ENCODE peak calls at places on chromosomes 7 and 10, in eight cellular contexts. I, H, N, T, S, W, Z and E are unnamed samples. For H3K27me3, the result is how much of the 10 kb centered on the place peaks cover.

GRCh38 chr10:91653214-91653875 is 20.5 kb upstream of the PPP1R3C start:
- DNase-seq in W (no peak), I (no peak), Z (no peak), H (no peak), T (no peak), S (no peak), N (peak), E (no peak)

GRCh38 chr10:91144961-91145360 is 75.5 kb upstream of the PCGF5 start:
- DNase-seq in W (no peak), T (no peak), N (no peak), H (no peak), Z (no peak), S (no peak), I (no peak), E (no peak)

GRCh38 chr7:73865738-73866445 is 4.9 kb downstream of the TMEM270 start:
- DNase-seq in T (no peak), H (no peak), I (no peak), N (peak), Z (peak), S (no peak), W (no peak), E (no peak)

GRCh38 chr10:1333981-1334380 is 277.8 kb downstream of the WDR37 start:
- DNase-seq in N (no peak), W (no peak), Z (no peak), I (no peak), T (no peak), H (no peak), S (no peak), E (no peak)

GRCh38 chr10:112955736-112956421 is 5.8 kb downstream of the TCF7L2 start:
- DNase-seq in T (no peak), H (no peak), S (no peak), I (no peak), Z (peak), N (peak), W (no peak), E (no peak)

GRCh38 chr10:96025566-96025965 is 17.8 kb upstream of the CCNJ start:
- DNase-seq in S (no peak), W (no peak), H (no peak), Z (no peak), I (no peak), T (no peak), N (peak), E (no peak)

GRCh38 chr7:2403718-2404648 is 572 bp downstream of the CHST12 start:
- DNase-seq in H (peak), W (peak), N (peak), I (peak), T (peak), Z (no peak), S (no peak), E (no peak)

GRCh38 chr7:2612445-2613112 is 19.2 kb upstream of the TTYH3 start:
- DNase-seq in W (no peak), Z (no peak), T (no peak), S (no peak), H (no peak), N (no peak), I (no peak), E (no peak)

GRCh38 chr10:77724820-77725219 is 87.2 kb upstream of the KCNMA1 start:
- DNase-seq in Z (no peak), S (no peak), H (no peak), T (no peak), N (no peak), I (no peak), W (no peak), E (no peak)

GRCh38 chr7:129889133-129889854 is 63.5 kb downstream of the UBE2H start:
- DNase-seq in W (no peak), S (no peak), N (no peak), T (no peak), I (no peak), Z (no peak), H (no peak), E (no peak)

GRCh38 chr10:128489324-128490247 is 363.4 kb upstream of the MKI67 start:
- DNase-seq in S (no peak), H (no peak), W (peak), Z (no peak), T (no peak), I (no peak), N (no peak), E (no peak)

GRCh38 chr7:23604296-23604640 is 7.1 kb downstream of the CCDC126 start:
- DNase-seq in W (no peak), I (no peak), T (no peak), H (no peak), Z (no peak), N (no peak), S (no peak), E (no peak)
- H3K27me3 ChIP-seq in W (under half), I (under half), T (under half), H (under half), Z (under half), N (under half), S (under half), E (under half)

GRCh38 chr7:32611201-32611691 is 116.0 kb downstream of the AVL9 start:
- DNase-seq in H (no peak), S (no peak), I (no peak), W (no peak), T (no peak), Z (no peak), N (no peak), E (no peak)
- H3K27ac ChIP-seq in H (no peak), S (peak), I (no peak), W (peak), T (no peak), Z (no peak), N (no peak), E (no peak)

GRCh38 chr10:101120884-101121660 is 10.0 kb upstream of the TLX1 start:
- DNase-seq in H (no peak), S (no peak), W (no peak), T (no peak), Z (no peak), N (no peak), I (no peak), E (peak)
- H3K27me3 ChIP-seq in H (under half), S (half or more), W (half or more), T (under half), Z (under half), N (under half), I (half or more), E (under half)

DNA sequence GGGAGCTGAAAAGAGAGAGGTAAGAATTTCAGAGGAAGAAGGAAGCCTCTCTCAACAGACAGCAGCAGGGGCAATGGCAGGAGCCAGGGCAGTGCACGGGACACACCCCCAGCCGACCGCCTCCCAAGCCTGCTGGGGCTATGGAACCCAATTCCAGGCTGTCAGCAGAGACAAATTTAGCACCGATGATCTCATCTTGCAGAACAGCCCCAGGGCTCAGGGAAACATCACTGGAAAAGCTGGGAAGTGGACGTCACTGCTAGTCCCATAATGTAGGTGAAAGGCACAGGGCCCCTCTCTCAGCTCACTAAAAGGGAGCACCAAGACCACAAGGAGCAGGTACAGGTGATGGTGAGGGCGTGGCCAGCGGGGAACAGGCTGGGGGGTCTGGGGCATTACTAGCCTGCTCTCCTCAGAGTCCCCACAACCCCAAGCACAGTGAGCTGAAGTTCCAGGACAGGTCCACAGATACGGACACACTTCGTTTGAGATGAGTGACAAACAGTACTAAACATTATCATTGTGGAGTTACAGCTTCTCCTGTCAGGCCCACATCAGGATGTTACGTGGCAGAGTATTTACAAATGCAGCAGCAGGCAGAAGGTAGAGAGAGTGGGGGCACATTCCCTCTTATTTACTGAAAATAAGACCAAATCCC is 103.7 kb downstream of the PLXNA4 start:
- DNase-seq in W (no peak), T (no peak), Z (peak), S (no peak), I (peak), H (no peak), N (peak), E (no peak)
- H3K27ac ChIP-seq in W (no peak), T (no peak), Z (peak), S (no peak), I (no peak), H (no peak), N (peak), E (no peak)

GRCh38 chr7:81280531-81280930 is 361.7 kb upstream of the SEMA3C start:
- DNase-seq in Z (no peak), N (peak), H (no peak), S (no peak), T (no peak), W (no peak), I (no peak), E (no peak)
- H3K27me3 ChIP-seq in Z (under half), N (under half), H (under half), S (under half), T (under half), W (under half), I (under half), E (under half)

GRCh38 chr7:116540743-116541142 is 15.9 kb downstream of the CAV1 start:
- DNase-seq in W (no peak), I (no peak), H (no peak), S (no peak), N (peak), T (no peak), Z (no peak), E (no peak)

GRCh38 chr7:116538138-116538537 is 13.3 kb downstream of the CAV1 start:
- DNase-seq in N (no peak), S (no peak), Z (no peak), W (no peak), T (no peak), I (no peak), H (no peak), E (no peak)

GRCh38 chr7:116541951-116542350 is 17.1 kb downstream of the CAV1 start:
- DNase-seq in I (no peak), N (no peak), Z (no peak), T (no peak), W (no peak), H (no peak), S (no peak), E (no peak)

GRCh38 chr7:116542618-116543017 is 17.8 kb downstream of the CAV1 start:
- DNase-seq in N (no peak), H (no peak), W (no peak), Z (no peak), S (no peak), T (no peak), I (no peak), E (no peak)

DNA sequence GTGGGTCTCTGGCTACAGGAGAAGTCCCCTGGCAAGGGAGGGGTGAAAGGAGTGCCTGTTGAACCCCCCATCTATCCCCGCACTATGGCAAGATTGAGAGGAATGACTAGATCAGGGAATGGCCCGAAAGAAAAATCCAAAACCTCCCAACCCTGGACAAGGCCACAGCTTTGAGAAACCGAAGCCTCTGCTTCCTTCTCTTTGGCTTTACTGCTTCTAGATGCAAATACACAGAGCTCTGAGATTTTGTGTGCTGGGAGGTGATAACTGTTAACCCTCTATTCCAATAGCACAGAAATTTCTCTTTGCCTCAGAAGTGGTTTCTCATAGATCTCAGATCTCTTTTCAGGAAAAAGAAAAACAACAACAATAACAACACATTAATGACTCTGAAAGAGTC is 15.0 kb downstream of the CAV1 start:
- DNase-seq in I (no peak), W (no peak), N (no peak), S (no peak), Z (no peak), H (no peak), T (no peak), E (no peak)
- H3K27ac ChIP-seq in I (peak), W (no peak), N (peak), S (no peak), Z (peak), H (no peak), T (peak), E (no peak)

DNA sequence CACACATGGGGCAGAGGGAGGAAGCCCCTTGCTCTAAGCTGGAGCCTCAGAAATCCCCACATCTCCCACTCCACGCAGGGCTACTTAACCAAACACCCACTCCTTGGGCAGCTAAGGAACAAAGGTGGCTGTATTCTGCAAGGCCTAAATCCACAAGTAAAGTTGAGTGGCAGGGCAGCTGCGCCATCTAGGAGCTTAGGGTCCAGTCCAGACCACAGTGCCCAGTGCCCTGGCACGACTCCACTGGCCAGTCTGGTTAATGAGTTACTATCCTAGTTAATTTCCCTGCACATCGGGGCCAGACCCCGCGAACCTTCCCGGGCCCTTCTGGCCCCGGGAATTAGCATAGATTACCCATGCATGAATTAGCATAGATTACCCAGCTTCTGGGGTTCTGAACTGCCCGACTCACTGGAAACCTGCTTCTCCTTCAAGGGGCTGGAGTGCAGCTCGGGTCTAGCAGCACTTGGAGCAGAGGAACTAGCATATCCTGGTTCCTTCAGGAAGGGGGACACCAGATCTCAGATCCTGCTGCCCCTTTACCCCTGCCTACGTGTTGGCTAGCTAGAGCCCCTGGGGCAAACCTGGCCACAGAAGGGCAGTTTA is 3.2 kb upstream of the EMX2 start:
- DNase-seq in N (no peak), T (no peak), W (no peak), I (no peak), S (no peak), Z (peak), H (no peak), E (no peak)
- H3K27me3 ChIP-seq in N (under half), T (under half), W (half or more), I (half or more), S (half or more), Z (under half), H (under half), E (under half)